ENCODE peak calls at places on chromosomes 16 and 17, in five cellular contexts. L is stomach, W is epithelial cell of esophagus, V is right lobe of liver, S is cardiac muscle cell. Z is an unnamed sample.

GRCh38 chr17:66414528-66415175 is 112.2 kb downstream of the PRKCA start:
- DNase-seq in S (no peak), W (no peak), L (no peak), V (no peak), Z (no peak)

GRCh38 chr17:39001703-39002637 is 34.8 kb upstream of the FBXO47 start:
- DNase-seq in W (peak; percentile 89), S (no peak), V (peak; percentile 38), L (peak; percentile 48), Z (peak; percentile 52)

GRCh38 chr17:35864853-35865252 is 3.8 kb downstream of the HEATR9 start:
- DNase-seq in V (no peak), S (no peak), L (no peak), W (no peak), Z (no peak)

GRCh38 chr16:71460246-71460645 is 1.8 kb downstream of the ZNF23 start:
- DNase-seq in W (peak; percentile 61), L (no peak), V (no peak), S (no peak), Z (no peak)

GRCh38 chr17:78441271-78441986 is 63.0 kb downstream of the PGS1 start:
- DNase-seq in V (no peak), L (no peak), S (no peak), W (peak; percentile 22), Z (no peak)

GRCh38 chr16:70438983-70439862 is at the start of gene ST3GAL2:
- DNase-seq in L (peak; percentile 89), W (peak; percentile 89), S (peak; percentile 98), V (peak; percentile 97), Z (peak; percentile 96)

GRCh38 chr17:64091116-64091515 is 38.8 kb downstream of the ERN1 start:
- DNase-seq in S (no peak), L (no peak), W (peak; percentile 66), V (no peak), Z (no peak)

GRCh38 chr17:43645450-43645764 is 16.3 kb downstream of the MEOX1 start:
- DNase-seq in W (no peak), L (no peak), S (no peak), V (no peak), Z (no peak)

GRCh38 chr17:6450926-6451717 is 6.9 kb downstream of the PIMREG start:
- DNase-seq in S (no peak), V (no peak), L (no peak), W (no peak), Z (no peak)

GRCh38 chr17:58679263-58680037 is 12.4 kb downstream of the TEX14 start:
- DNase-seq in L (no peak), V (no peak), W (peak; percentile 82), S (no peak), Z (no peak)

GRCh38 chr17:79305831-79306687 is 231.4 kb downstream of the ENGASE start:
- DNase-seq in W (no peak), S (no peak), L (peak; percentile 66), V (no peak), Z (no peak)

GRCh38 chr16:21260870-21261791 is 17.0 kb downstream of the CRYM start:
- DNase-seq in W (peak; percentile 84), V (peak; percentile 72), S (no peak), L (peak; percentile 60), Z (peak; percentile 69)

GRCh38 chr17:17871913-17872312 is 35.1 kb upstream of the SREBF1 start:
- DNase-seq in W (no peak), S (no peak), V (no peak), L (no peak), Z (no peak)

GRCh38 chr17:79219208-79219935 is 144.7 kb downstream of the ENGASE start:
- DNase-seq in V (no peak), W (no peak), S (no peak), L (no peak), Z (no peak)

GRCh38 chr17:34798581-34798980 is 162.7 kb downstream of the CCT6B start:
- DNase-seq in S (no peak), L (no peak), W (no peak), V (no peak), Z (no peak)

GRCh38 chr17:21029515-21029914 is 13.3 kb downstream of the USP22 start:
- DNase-seq in L (no peak), S (no peak), V (no peak), W (no peak), Z (no peak)

GRCh38 chr17:58710948-58711552 is 18.6 kb downstream of the RAD51C start:
- DNase-seq in V (no peak), L (peak; percentile 36), W (peak; percentile 65), S (peak; percentile 70), Z (no peak)

DNA sequence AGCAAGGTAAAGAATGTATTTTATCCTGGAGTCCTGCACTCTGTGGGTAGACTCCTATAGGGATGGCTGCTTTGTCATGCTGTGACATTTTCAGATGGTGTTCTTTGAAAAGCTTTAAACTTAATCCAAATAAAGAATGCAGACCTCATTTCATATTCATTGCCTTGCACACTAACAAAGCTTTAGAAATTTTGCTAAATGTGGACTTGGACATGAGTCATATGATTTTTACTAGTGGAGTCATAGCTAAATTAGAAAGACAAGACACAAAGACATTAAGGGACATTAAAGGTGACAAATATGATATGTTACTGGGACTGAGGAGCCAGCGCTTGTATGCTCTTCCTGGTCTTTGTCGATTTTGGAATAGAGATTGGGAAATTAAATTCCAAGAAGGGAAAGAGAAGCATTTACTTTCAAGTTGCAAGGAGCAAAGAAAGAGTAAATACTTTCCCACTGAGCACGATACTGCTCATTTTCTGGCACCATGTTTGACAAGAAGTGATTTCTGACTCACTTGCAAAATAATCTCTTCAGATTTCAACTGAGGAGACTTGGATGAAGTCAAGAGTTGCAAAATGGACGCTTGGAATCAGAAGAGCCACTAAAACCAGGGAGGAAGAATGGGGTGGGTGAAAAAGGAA is 152.9 kb upstream of the MYOCD start:
- DNase-seq in V (no peak), S (no peak), W (no peak), L (no peak), Z (no peak)
- H3K4me3 ChIP-seq in V (no peak overlapping the region), S (no peak overlapping the region), W (no peak overlapping the region), L (no peak overlapping the region), Z (no peak overlapping the region)

GRCh38 chr16:1331712-1332617 is 1.5 kb upstream of the BAIAP3 start:
- DNase-seq in W (peak; percentile 41), L (peak; percentile 73), V (peak; percentile 65), S (no peak), Z (peak; percentile 77)
- H3K4me3 ChIP-seq in W (no peak overlapping the region), L (peak overlapping the region; percentile 38), V (peak overlapping the region; percentile 11), S (no peak overlapping the region), Z (no peak overlapping the region)

DNA sequence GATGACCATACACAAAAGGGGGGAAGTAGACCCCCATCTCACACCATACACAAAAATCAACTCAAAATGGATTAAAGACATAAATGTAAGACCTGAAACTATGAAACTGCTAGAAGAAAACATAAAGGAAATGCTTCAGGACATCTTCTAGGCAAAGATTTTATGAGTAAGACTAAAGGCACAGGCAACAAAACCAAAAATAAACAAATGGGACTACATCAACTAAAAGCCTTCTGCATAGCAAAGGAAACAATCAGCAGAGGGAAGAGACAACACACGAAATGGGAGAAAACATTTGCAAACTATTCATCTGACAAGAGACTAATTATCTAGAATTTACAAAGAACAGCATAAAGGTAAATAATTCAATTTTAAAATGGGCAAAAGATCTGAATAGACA is 152.1 kb downstream of the AXIN2 start:
- DNase-seq in S (no peak), W (no peak), V (no peak), L (no peak), Z (no peak)
- H3K4me3 ChIP-seq in S (no peak overlapping the region), W (no peak overlapping the region), V (no peak overlapping the region), L (no peak overlapping the region), Z (no peak overlapping the region)

GRCh38 chr17:67475161-67475887 is 98.2 kb downstream of the PITPNC1 start:
- DNase-seq in V (peak; percentile 76), W (peak; percentile 79), S (peak; percentile 58), L (peak; percentile 87), Z (peak; percentile 84)

GRCh38 chr17:67477687-67478086 is 100.6 kb downstream of the PITPNC1 start:
- DNase-seq in W (peak; percentile 85), V (no peak), L (no peak), S (no peak), Z (no peak)

GRCh38 chr17:67479119-67479517 is 102.0 kb downstream of the PITPNC1 start:
- DNase-seq in L (no peak), S (no peak), V (no peak), W (no peak), Z (no peak)

GRCh38 chr17:67476787-67477335 is 99.8 kb downstream of the PITPNC1 start:
- DNase-seq in W (no peak), V (no peak), L (no peak), S (no peak), Z (no peak)

DNA sequence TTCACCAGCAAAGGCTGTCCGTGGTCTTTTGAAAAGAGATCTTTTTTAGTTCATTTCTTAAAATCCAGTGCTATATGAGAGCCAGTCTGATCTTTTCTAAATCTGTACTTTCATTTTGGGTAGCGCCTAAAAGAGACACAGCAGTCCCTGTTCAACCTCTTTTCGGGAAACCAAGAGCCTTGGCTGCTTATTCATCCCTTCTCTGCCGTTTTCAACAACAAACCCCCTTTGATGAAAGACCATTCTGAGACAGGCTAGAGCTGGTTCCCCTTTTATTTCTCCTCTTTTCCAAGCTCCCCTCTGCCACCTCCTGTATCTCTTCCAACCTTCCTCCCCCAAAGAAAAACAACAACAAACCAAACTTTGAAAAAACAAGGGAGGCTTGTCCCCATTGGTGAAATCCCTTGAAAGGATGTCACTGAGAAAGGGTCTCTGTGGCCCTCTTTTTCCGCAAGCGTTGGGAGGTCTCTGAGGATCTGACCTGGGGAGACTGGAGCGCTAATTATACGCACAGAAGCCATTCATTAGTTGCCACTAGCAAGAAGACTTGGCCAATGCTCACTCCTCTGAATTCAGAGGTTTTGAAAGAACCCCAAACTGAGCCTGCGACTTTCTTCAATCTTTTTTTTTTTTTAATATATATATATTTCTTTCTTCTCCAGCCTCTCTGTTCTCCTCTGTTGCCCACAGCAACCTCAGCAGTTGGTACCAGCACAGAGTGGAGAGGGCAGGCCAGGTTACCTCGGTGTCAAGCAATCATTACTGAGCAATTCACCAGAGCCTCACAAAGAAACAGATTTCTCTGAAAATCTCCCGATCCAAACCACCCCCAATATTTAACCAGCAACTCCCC is 101.4 kb downstream of the PITPNC1 start:
- DNase-seq in S (no peak), W (no peak), L (no peak), V (no peak), Z (no peak)
- H3K4me3 ChIP-seq in S (no peak overlapping the region), W (no peak overlapping the region), L (no peak overlapping the region), V (no peak overlapping the region), Z (no peak overlapping the region)